ENCODE peak calls at places on chromosomes 1 and 21, in seven cellular contexts. V, Z, X, Y, R, O and P are unnamed samples.

GRCh38 chr1:44239337-44239960 is 26.2 kb downstream of the DMAP1 start:
- DNase-seq in R (peak), O (no peak), Z (no peak), V (no peak), Y (peak), X (peak), P (peak)

GRCh38 chr1:207423560-207424292 is 30.4 kb upstream of the CR2 start:
- DNase-seq in X (no peak), V (no peak), Y (no peak), O (no peak), Z (no peak), R (no peak), P (peak)

GRCh38 chr1:232613752-232614381 is 16.1 kb downstream of the SIPA1L2 start:
- DNase-seq in R (no peak), Y (no peak), O (no peak), X (no peak), Z (no peak), V (peak), P (no peak)

GRCh38 chr1:26915204-26915842 is 1.5 kb upstream of the NR0B2 start:
- DNase-seq in O (no peak), V (no peak), X (peak), Z (no peak), Y (no peak), R (no peak), P (no peak)

GRCh38 chr21:29025328-29025713 is 853 bp downstream of the USP16 start:
- DNase-seq in V (no peak), O (no peak), Z (no peak), Y (no peak), R (no peak), X (no peak), P (peak)

GRCh38 chr1:107297681-107298080 is 156.8 kb downstream of the NTNG1 start:
- DNase-seq in Y (peak), Z (no peak), O (no peak), R (no peak), V (no peak), X (no peak), P (no peak)

GRCh38 chr1:169150631-169151337 is 44.3 kb downstream of the ATP1B1 start:
- DNase-seq in Z (no peak), R (no peak), O (no peak), X (no peak), Y (no peak), V (no peak), P (no peak)

GRCh38 chr1:41485605-41486004 is 1.1 kb upstream of the EDN2 start:
- DNase-seq in Z (peak), R (peak), V (no peak), Y (no peak), O (no peak), X (no peak), P (no peak)

GRCh38 chr1:4755301-4756183 is 101.1 kb downstream of the AJAP1 start:
- DNase-seq in X (no peak), V (no peak), Z (no peak), Y (peak), O (no peak), R (no peak), P (no peak)

GRCh38 chr1:205220421-205220820 is 7.3 kb upstream of the TMCC2 start:
- DNase-seq in Y (no peak), Z (no peak), R (no peak), V (no peak), X (no peak), O (no peak), P (no peak)

GRCh38 chr1:15950763-15951295 is 25.1 kb downstream of the ZBTB17 start:
- DNase-seq in Y (no peak), V (no peak), X (no peak), O (peak), Z (no peak), R (peak), P (no peak)

GRCh38 chr1:205088341-205088740 is 4.1 kb upstream of the TMEM81 start:
- DNase-seq in Y (no peak), X (no peak), V (no peak), R (no peak), Z (no peak), O (no peak), P (no peak)

GRCh38 chr21:38804617-38805281 is 980 bp upstream of the ETS2 start:
- DNase-seq in R (peak), Z (peak), Y (peak), V (peak), X (no peak), O (no peak), P (peak)
- TF ChIP-seq CTCF in R (peak), Z (peak), Y (peak), V (peak), X (peak), O (peak), P (peak)

DNA sequence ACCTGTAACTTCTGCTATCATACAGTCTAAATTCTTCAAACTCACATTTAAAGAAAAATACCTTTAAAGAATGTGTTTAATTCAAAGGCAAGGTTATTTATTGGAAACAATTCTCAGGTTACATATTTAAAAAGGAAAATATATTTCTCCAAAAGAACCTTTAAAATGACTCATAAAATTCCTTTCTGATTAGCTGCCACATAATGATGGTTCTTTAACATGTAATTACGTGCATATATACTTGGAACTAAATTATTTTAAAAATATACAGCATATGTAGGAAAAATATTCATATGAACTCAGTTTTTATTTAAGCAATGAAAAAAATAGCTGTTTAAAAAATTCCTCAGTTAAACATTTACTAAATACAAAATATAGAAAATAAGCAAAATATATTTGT is 173.6 kb downstream of the COP1 start:
- DNase-seq in Y (no peak), Z (no peak), O (no peak), R (no peak), X (no peak), V (no peak), P (no peak)
- TF ChIP-seq REST in Y (no peak), Z (no peak), O (no peak), R (no peak), X (no peak), V (no peak), P (no peak)

DNA sequence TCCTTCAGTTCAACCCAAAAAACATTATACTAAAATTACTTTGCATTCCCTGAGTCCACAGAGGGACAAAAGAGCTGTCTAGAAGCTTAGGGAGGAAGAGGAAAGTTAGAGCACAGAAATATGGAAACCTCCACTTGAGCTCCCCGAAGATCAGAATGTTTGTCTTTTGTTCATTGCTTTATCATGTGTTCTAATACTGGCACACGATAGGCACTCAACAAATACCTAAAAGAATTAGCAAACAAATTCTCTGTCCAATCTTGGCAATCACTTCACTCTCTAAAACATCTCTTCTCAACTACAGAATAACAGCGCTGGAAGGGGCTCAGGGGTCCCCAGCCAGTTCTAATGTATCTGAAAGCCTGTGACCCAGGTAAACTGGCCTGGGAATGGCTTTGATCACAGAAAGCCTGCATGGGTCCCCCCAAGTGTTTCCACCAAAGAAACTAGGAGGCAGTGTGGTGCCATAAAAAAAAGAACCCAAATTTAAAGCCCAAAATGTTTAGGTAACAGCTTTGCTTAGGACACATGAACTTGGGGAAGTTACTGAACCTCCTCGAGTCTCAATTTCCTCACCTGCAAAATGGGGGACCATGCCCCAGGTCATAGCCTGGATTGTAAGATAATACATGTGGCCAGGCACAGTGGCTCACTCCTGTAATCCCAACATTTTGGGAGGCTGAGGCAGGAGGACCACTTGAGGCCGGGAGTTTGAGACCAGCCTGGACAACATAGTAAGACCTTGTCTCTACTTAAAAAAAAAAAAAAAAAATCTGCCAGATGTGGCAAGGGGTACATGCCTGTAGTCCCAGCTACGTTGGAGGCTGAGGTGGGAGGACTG is 45.8 kb downstream of the SSBP3 start:
- DNase-seq in R (no peak), Z (no peak), Y (no peak), O (no peak), V (no peak), X (no peak), P (no peak)
- TF ChIP-seq CTCF in R (peak), Z (no peak), Y (no peak), O (no peak), V (peak), X (no peak), P (peak)

GRCh38 chr1:240399381-240399780 is 212.6 kb downstream of the GREM2 start:
- DNase-seq in V (no peak), X (no peak), Y (no peak), R (no peak), O (no peak), Z (peak), P (no peak)
- TF ChIP-seq REST in V (no peak), X (no peak), Y (no peak), R (no peak), O (no peak), Z (no peak), P (no peak)

GRCh38 chr21:31557956-31558838 is 101.3 kb upstream of the SOD1 start:
- DNase-seq in O (no peak), Y (peak), V (no peak), R (no peak), Z (no peak), X (no peak), P (peak)
- TF ChIP-seq CTCF in O (no peak), Y (no peak), V (no peak), R (no peak), Z (no peak), X (no peak), P (no peak)